ENCODE peak calls at places on chromosomes 5 and 9, in ten cellular contexts. M, B, H, S, Q, F, R, N, W and Y are unnamed samples.

GRCh38 chr5:86881493-86882090 is 263.9 kb downstream of the COX7C start:
- DNase-seq in M (no peak), B (no peak), H (no peak), S (no peak), Q (no peak), F (no peak), R (no peak), N (no peak), W (no peak), Y (no peak)

GRCh38 chr5:10719965-10720364 is 41.1 kb downstream of the DAP start:
- DNase-seq in M (no peak), B (peak), H (peak), S (no peak), Q (no peak), F (peak), R (no peak), N (no peak), W (no peak), Y (no peak)

GRCh38 chr5:107593009-107593408 is 77.7 kb downstream of the EFNA5 start:
- DNase-seq in M (no peak), B (no peak), H (no peak), S (peak), Q (no peak), F (no peak), R (no peak), N (no peak), W (no peak), Y (no peak)

GRCh38 chr9:135299239-135299590 is 180.4 kb upstream of the PPP1R26 start:
- DNase-seq in M (no peak), B (no peak), H (no peak), S (peak), Q (no peak), F (no peak), R (no peak), N (no peak), W (no peak), Y (no peak)

GRCh38 chr5:176189857-176190256 is 48.4 kb upstream of the SIMC1 start:
- DNase-seq in M (no peak), B (no peak), H (no peak), S (no peak), Q (no peak), F (no peak), R (no peak), N (no peak), W (no peak), Y (no peak)

GRCh38 chr5:42894057-42894456 is 82.4 kb upstream of the SELENOP start:
- DNase-seq in M (no peak), B (peak), H (no peak), S (peak), Q (no peak), F (no peak), R (no peak), N (no peak), W (no peak), Y (peak)

GRCh38 chr9:121398374-121398773 is 28.3 kb upstream of the STOM start:
- DNase-seq in M (no peak), B (peak), H (no peak), S (no peak), Q (no peak), F (peak), R (no peak), N (peak), W (no peak), Y (no peak)

GRCh38 chr9:127855522-127855921 is 1.1 kb upstream of the ENG start:
- DNase-seq in M (no peak), B (no peak), H (no peak), S (no peak), Q (no peak), F (no peak), R (no peak), N (no peak), W (no peak), Y (no peak)

GRCh38 chr9:90890146-90890545 is 88.5 kb downstream of the SYK start:
- DNase-seq in M (no peak), B (no peak), H (no peak), S (peak), Q (no peak), F (no peak), R (no peak), N (no peak), W (no peak), Y (no peak)

GRCh38 chr5:113084402-113085083 is 107.9 kb downstream of the DCP2 start:
- DNase-seq in M (no peak), B (peak), H (no peak), S (peak), Q (no peak), F (no peak), R (no peak), N (no peak), W (no peak), Y (no peak)

GRCh38 chr5:180785151-180785781 is 17.3 kb downstream of the MGAT1 start:
- DNase-seq in M (no peak), B (peak), H (no peak), S (no peak), Q (no peak), F (peak), R (no peak), N (no peak), W (no peak), Y (no peak)

GRCh38 chr9:97575673-97576048 is 57.5 kb downstream of the TSTD2 start:
- DNase-seq in M (no peak), B (no peak), H (no peak), S (no peak), Q (no peak), F (no peak), R (no peak), N (no peak), W (no peak), Y (no peak)

GRCh38 chr5:34674226-34674625 is 18.1 kb downstream of the RAI14 start:
- DNase-seq in M (no peak), B (peak), H (no peak), S (no peak), Q (no peak), F (peak), R (no peak), N (no peak), W (no peak), Y (no peak)

GRCh38 chr9:129126789-129127618 is 15.8 kb downstream of the PTPA start:
- DNase-seq in M (no peak), B (no peak), H (no peak), S (peak), Q (no peak), F (no peak), R (peak), N (no peak), W (no peak), Y (no peak)

GRCh38 chr5:157651011-157651611 is 1.1 kb downstream of the SOX30 start:
- DNase-seq in M (no peak), B (no peak), H (no peak), S (no peak), Q (no peak), F (no peak), R (no peak), N (no peak), W (no peak), Y (no peak)

GRCh38 chr5:143771229-143772001 is 40.5 kb upstream of the HMHB1 start:
- DNase-seq in M (no peak), B (no peak), H (no peak), S (peak), Q (no peak), F (no peak), R (no peak), N (no peak), W (no peak), Y (no peak)

GRCh38 chr5:57094753-57095683 is 78.8 kb upstream of the GPBP1 start:
- DNase-seq in M (no peak), B (no peak), H (no peak), S (peak), Q (no peak), F (no peak), R (no peak), N (peak), W (no peak), Y (no peak)

GRCh38 chr9:121808781-121809180 is 157.3 kb downstream of the DAB2IP start:
- DNase-seq in M (no peak), B (no peak), H (no peak), S (no peak), Q (no peak), F (no peak), R (no peak), N (no peak), W (no peak), Y (no peak)

GRCh38 chr9:130143974-130144373 is 28.2 kb upstream of the NCS1 start:
- DNase-seq in M (no peak), B (peak), H (no peak), S (no peak), Q (no peak), F (no peak), R (no peak), N (no peak), W (no peak), Y (no peak)

GRCh38 chr9:7844283-7844682 is 44.7 kb upstream of the DMAC1 start:
- DNase-seq in M (no peak), B (no peak), H (peak), S (peak), Q (no peak), F (peak), R (no peak), N (peak), W (no peak), Y (peak)

GRCh38 chr5:31366941-31367340 is 165.0 kb downstream of the DROSHA start:
- DNase-seq in M (no peak), B (peak), H (no peak), S (no peak), Q (no peak), F (peak), R (no peak), N (no peak), W (no peak), Y (no peak)